ENCODE peak calls at places on chromosomes 4 and X, in seven cellular contexts. N, O, P, S, J, X and D are unnamed samples.

GRCh38 chr4:41418444-41418843 is 119.5 kb upstream of the LIMCH1 start:
- DNase-seq in N (peak; percentile 72), X (peak; percentile 82), J (no peak), S (peak; percentile 68), O (no peak), P (peak; percentile 20), D (peak; percentile 74)

GRCh38 chr4:81084624-81085023 is 54.1 kb downstream of the BMP3 start:
- DNase-seq in O (no peak), S (no peak), N (no peak), P (no peak), X (no peak), J (no peak), D (no peak)

GRCh38 chr4:52914051-52914605 is 52.0 kb downstream of the RASL11B start:
- DNase-seq in P (peak; percentile 56), N (peak; percentile 94), J (no peak), X (peak; percentile 52), O (no peak), S (peak; percentile 60), D (no peak)

GRCh38 chr4:13396161-13396560 is 88.0 kb downstream of the RAB28 start:
- DNase-seq in J (no peak), O (no peak), S (no peak), X (no peak), N (no peak), P (no peak), D (no peak)

GRCh38 chr4:123591875-123592274 is 195.3 kb downstream of the SPRY1 start:
- DNase-seq in O (no peak), N (no peak), P (no peak), S (no peak), X (no peak), J (no peak), D (no peak)

GRCh38 chr4:2256156-2256731 is 5.7 kb downstream of the MXD4 start:
- DNase-seq in P (peak; percentile 50), O (no peak), N (no peak), X (no peak), J (no peak), S (no peak), D (peak; percentile 70)

GRCh38 chr4:75495489-75495888 is 18.7 kb downstream of the RCHY1 start:
- DNase-seq in X (no peak), N (no peak), O (no peak), J (no peak), P (no peak), S (no peak), D (no peak)

GRCh38 chr4:122894802-122895201 is 27.6 kb downstream of the NUDT6 start:
- DNase-seq in O (no peak), N (no peak), S (peak; percentile 37), J (no peak), X (no peak), P (no peak), D (no peak)

GRCh38 chr4:41064953-41065352 is 149.4 kb downstream of the APBB2 start:
- DNase-seq in O (no peak), P (no peak), S (no peak), N (no peak), X (no peak), J (no peak), D (no peak)

GRCh38 chr4:149719806-149720205 is 95.8 kb downstream of the IQCM start:
- DNase-seq in O (no peak), S (no peak), P (no peak), X (no peak), J (no peak), N (no peak), D (no peak)

GRCh38 chr4:84691170-84691691 is 108.3 kb downstream of the CDS1 start:
- DNase-seq in S (peak; percentile 40), J (no peak), X (peak; percentile 75), P (no peak), O (no peak), N (peak; percentile 94), D (no peak)

GRCh38 chr4:163157157-163157556 is 9.5 kb downstream of the NAF1 start:
- DNase-seq in X (no peak), J (no peak), P (no peak), N (peak; percentile 80), O (no peak), S (no peak), D (no peak)

GRCh38 chr4:119834901-119835300 is 206.3 kb upstream of the PDE5A start:
- DNase-seq in X (no peak), O (no peak), S (no peak), P (no peak), N (no peak), J (no peak), D (no peak)

GRCh38 chrX:148080593-148080992 is 99.5 kb downstream of the FMR1NB start:
- DNase-seq in X (no peak), P (no peak), O (no peak), N (no peak), J (no peak), S (no peak), D (no peak)

GRCh38 chr4:109433281-109434006 is at the start of gene SEC24B:
- DNase-seq in X (peak; percentile 13), S (peak; percentile 90), J (peak; percentile 88), O (peak; percentile 89), N (peak; percentile 93), P (peak; percentile 79), D (peak; percentile 94)